ENCODE peak calls at places on chromosomes 2 and 18, in nine cellular contexts. T is kidney, M is heart left ventricle, E is stomach, K is left lung, I is upper lobe of right lung, R is ovary, G is psoas muscle, O is heart right ventricle. U is an unnamed sample.

GRCh38 chr2:31200972-31201371 is 16.3 kb downstream of the CAPN14 start:
- DNase-seq in T (no peak), M (no peak), E (no peak), K (no peak), I (no peak), R (no peak), G (no peak), O (no peak), U (no peak)

GRCh38 chr2:29397039-29397438 is 281.8 kb downstream of the CLIP4 start:
- DNase-seq in T (no peak), M (no peak), E (no peak), K (no peak), I (no peak), R (no peak), G (no peak), O (no peak), U (no peak)

GRCh38 chr2:27494944-27495554 is at the start of gene FNDC4:
- DNase-seq in T (peak; percentile 76), M (peak; percentile 67), E (peak; percentile 29), K (peak; percentile 82), I (no peak), R (peak; percentile 38), G (peak; percentile 54), O (peak; percentile 17), U (peak; percentile 56)

GRCh38 chr18:8324343-8325065 is 284.7 kb upstream of the RAB12 start:
- DNase-seq in T (no peak), M (no peak), E (no peak), K (no peak), I (no peak), R (no peak), G (no peak), O (no peak), U (no peak)

GRCh38 chr2:63780483-63781155 is 61.1 kb upstream of the UGP2 start:
- DNase-seq in T (no peak), M (no peak), E (no peak), K (no peak), I (no peak), R (no peak), G (no peak), O (no peak), U (no peak)

GRCh38 chr2:23566236-23567142 is 181.5 kb downstream of the KLHL29 start:
- DNase-seq in T (no peak), M (peak; percentile 22), E (no peak), K (no peak), I (no peak), R (no peak), G (no peak), O (no peak), U (no peak)

GRCh38 chr2:150274108-150274507 is 213.4 kb downstream of the RND3 start:
- DNase-seq in T (no peak), M (no peak), E (no peak), K (no peak), I (no peak), R (no peak), G (no peak), O (no peak), U (no peak)

GRCh38 chr2:86686905-86687304 is 33.2 kb upstream of the RMND5A start:
- DNase-seq in T (no peak), M (no peak), E (no peak), K (no peak), I (no peak), R (no peak), G (no peak), O (no peak), U (no peak)

GRCh38 chr2:80830891-80831290 is 526.3 kb upstream of the LRRTM1 start:
- DNase-seq in T (no peak), M (no peak), E (no peak), K (no peak), I (no peak), R (no peak), G (no peak), O (no peak), U (no peak)

GRCh38 chr2:70456594-70457495 is 96.8 kb downstream of the TGFA start:
- DNase-seq in T (no peak), M (no peak), E (no peak), K (no peak), I (no peak), R (no peak), G (no peak), O (no peak), U (no peak)

GRCh38 chr2:99697811-99698568 is 208.2 kb upstream of the REV1 start:
- DNase-seq in T (no peak), M (no peak), E (no peak), K (no peak), I (no peak), R (peak; percentile 62), G (no peak), O (peak; percentile 27), U (no peak)

GRCh38 chr2:206614825-206615224 is 27.5 kb upstream of the FAM237A start:
- DNase-seq in T (no peak), M (no peak), E (no peak), K (no peak), I (no peak), R (no peak), G (no peak), O (no peak), U (no peak)

GRCh38 chr18:48313803-48314202 is 95.4 kb downstream of the ZBTB7C start:
- DNase-seq in T (no peak), M (no peak), E (no peak), K (no peak), I (no peak), R (no peak), G (no peak), O (no peak), U (no peak)

GRCh38 chr18:71116535-71116934 is 827.7 kb downstream of the SOCS6 start:
- DNase-seq in T (no peak), M (no peak), E (no peak), K (no peak), I (no peak), R (no peak), G (no peak), O (peak; percentile 14), U (no peak)

GRCh38 chr2:31163011-31163540 is 24.8 kb upstream of the GALNT14 start:
- DNase-seq in T (no peak), M (no peak), E (no peak), K (no peak), I (no peak), R (no peak), G (no peak), O (no peak), U (no peak)

GRCh38 chr18:78549971-78550370 is 429.6 kb upstream of the SALL3 start:
- DNase-seq in T (no peak), M (no peak), E (no peak), K (no peak), I (no peak), R (no peak), G (no peak), O (no peak), U (no peak)

GRCh38 chr2:109415460-109416004 is 198.2 kb downstream of the SEPTIN10 start:
- DNase-seq in T (no peak), M (no peak), E (no peak), K (no peak), I (no peak), R (no peak), G (no peak), O (no peak), U (no peak)

GRCh38 chr18:13395577-13395976 is 177.0 kb downstream of the LDLRAD4 start:
- DNase-seq in T (no peak), M (no peak), E (no peak), K (no peak), I (no peak), R (no peak), G (no peak), O (no peak), U (no peak)

GRCh38 chr2:134133622-134134312 is 120.1 kb upstream of the MGAT5 start:
- DNase-seq in T (no peak), M (no peak), E (no peak), K (no peak), I (no peak), R (no peak), G (no peak), O (no peak), U (no peak)

DNA sequence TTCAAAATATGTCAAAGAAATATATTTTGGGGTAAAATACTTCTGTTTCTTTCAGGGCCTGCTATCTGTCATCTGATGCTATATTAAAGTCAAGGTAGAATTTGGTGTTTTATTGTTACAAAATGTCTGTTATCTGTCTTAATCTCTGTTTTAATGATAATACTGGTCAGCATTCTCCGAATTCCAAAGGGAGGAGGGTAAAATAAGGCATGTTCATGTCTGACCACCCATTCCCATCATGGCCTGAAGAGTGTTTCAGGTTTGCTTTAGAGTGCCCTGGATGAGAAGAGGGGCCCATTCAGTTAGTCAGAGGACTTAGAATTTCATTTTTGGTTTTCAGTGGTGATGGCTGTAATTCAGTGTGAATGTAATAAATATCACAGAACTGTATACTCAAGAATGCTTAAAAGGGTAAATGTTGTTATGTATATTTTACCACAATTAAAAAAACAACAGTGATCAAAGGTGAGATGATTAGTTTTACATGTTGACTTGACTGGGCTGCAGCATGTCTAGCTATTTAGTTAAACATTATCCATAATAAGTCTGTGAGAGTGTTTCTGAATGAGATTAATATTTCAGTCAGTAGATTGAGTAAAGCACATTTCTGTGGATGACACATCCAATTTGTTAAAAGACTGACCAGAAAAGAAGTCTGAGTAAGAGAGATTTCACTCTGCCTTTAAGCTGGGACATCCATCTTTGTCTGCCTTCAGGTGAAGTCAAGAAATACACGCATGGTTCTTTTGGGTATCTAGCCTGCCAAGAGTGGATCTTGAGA is 467.9 kb upstream of the SYT4 start:
- DNase-seq in T (no peak), M (no peak), E (no peak), K (no peak), I (no peak), R (no peak), G (no peak), O (no peak), U (no peak)
- H3K27ac ChIP-seq in T (no peak overlapping the region), M (no peak overlapping the region), E (no peak overlapping the region), K (no peak overlapping the region), I (no peak overlapping the region), R (no peak overlapping the region), G (no peak overlapping the region), O (no peak overlapping the region), U (no peak overlapping the region)

DNA sequence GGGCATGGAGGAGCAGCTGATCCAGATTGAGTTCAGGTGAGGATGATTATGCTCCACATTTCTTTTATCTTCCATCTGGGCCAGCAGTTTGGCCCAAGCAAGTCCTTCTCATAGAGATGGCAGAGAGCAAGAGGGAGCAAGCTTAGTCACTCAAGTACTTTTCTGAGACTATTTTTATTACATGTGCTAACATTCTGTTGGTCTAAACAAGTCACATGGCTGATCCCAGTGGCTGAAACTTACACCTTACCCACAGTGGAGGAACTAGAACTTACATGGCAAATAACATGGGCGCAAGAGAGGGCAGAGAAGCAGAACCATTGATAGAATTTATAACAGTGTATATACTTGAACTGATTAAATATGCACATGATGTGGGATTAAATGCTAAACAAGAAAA is 105.7 kb downstream of the KYNU start:
- DNase-seq in T (no peak), M (no peak), E (no peak), K (no peak), I (no peak), R (no peak), G (no peak), O (no peak), U (no peak)
- H3K4me1 ChIP-seq in T (peaks cover 8% of the 10 kb centered on the region), M (no peaks in the 10 kb centered on the region), E (no peaks in the 10 kb centered on the region), K (no peaks in the 10 kb centered on the region), I (no peaks in the 10 kb centered on the region), R (no peaks in the 10 kb centered on the region), G (no peaks in the 10 kb centered on the region), O (no peaks in the 10 kb centered on the region), U (peaks cover 15% of the 10 kb centered on the region)

GRCh38 chr2:57616157-57616556 is 430.4 kb upstream of the VRK2 start:
- DNase-seq in T (no peak), M (no peak), E (no peak), K (no peak), I (no peak), R (no peak), G (no peak), O (no peak), U (no peak)
- H3K27ac ChIP-seq in T (no peak overlapping the region), M (no peak overlapping the region), E (no peak overlapping the region), K (no peak overlapping the region), I (no peak overlapping the region), R (no peak overlapping the region), G (no peak overlapping the region), O (no peak overlapping the region), U (no peak overlapping the region)

GRCh38 chr18:55264108-55264507 is 304.8 kb upstream of the CCDC68 start:
- DNase-seq in T (no peak), M (no peak), E (no peak), K (no peak), I (no peak), R (no peak), G (no peak), O (no peak), U (no peak)
- H3K4me1 ChIP-seq in T (no peaks in the 10 kb centered on the region), M (peaks cover 57% of the 10 kb centered on the region), E (peaks cover 3% of the 10 kb centered on the region), K (peaks cover 47% of the 10 kb centered on the region), I (peaks cover 13% of the 10 kb centered on the region), R (peaks cover 7% of the 10 kb centered on the region), G (peaks cover 23% of the 10 kb centered on the region), O (peaks cover 71% of the 10 kb centered on the region), U (peaks cover 3% of the 10 kb centered on the region)

U was measured in right lobe of liver.